ENCODE peak calls at places on chromosome 17, in ten cellular contexts. J is lower leg skin, I is lower lobe of right lung, O is neural progenitor cell, C is AG04450, R is cardiac fibroblast, S is mesothelial cell of epicardium, A is fibroblast of mammary gland, Z is coronary artery, K is breast epithelium. D is an unnamed sample.

GRCh38 chr17:61305024-61305423 is 94.6 kb upstream of the TBX2 start:
- DNase-seq in C (no peak), O (no peak), I (no peak), Z (no peak), J (no peak), R (no peak), K (no peak), S (no peak), A (peak; percentile 86), D (no peak)

GRCh38 chr17:18258356-18259038 is at the start of gene FLII:
- DNase-seq in K (no peak), J (no peak), C (no peak), O (peak; percentile 72), I (peak; percentile 74), A (no peak), S (peak; percentile 60), R (peak; percentile 29), Z (no peak), D (no peak)

GRCh38 chr17:27802962-27803680 is 2.8 kb upstream of the NOS2 start:
- DNase-seq in I (no peak), S (no peak), J (no peak), A (no peak), Z (no peak), O (no peak), R (no peak), C (no peak), K (no peak), D (no peak)

GRCh38 chr17:40461036-40461721 is 17.9 kb downstream of the IGFBP4 start:
- DNase-seq in O (no peak), C (no peak), J (no peak), I (no peak), S (no peak), K (no peak), A (peak; percentile 81), R (peak; percentile 67), Z (no peak), D (no peak)

GRCh38 chr17:18235743-18236256 is 10.4 kb downstream of the LLGL1 start:
- DNase-seq in C (no peak), R (peak; percentile 73), S (no peak), A (peak; percentile 65), O (no peak), Z (no peak), I (no peak), J (no peak), K (peak; percentile 61), D (peak; percentile 91)

GRCh38 chr17:83103200-83103937 is 24.0 kb downstream of the METRNL start:
- DNase-seq in A (peak; percentile 39), J (peak; percentile 49), O (peak; percentile 77), C (no peak), S (no peak), K (peak; percentile 65), I (no peak), R (peak; percentile 65), Z (peak; percentile 89), D (no peak)

GRCh38 chr17:52025231-52025630 is 133.3 kb downstream of the CA10 start:
- DNase-seq in O (no peak), C (no peak), A (no peak), K (no peak), S (no peak), J (no peak), Z (no peak), R (no peak), I (no peak), D (no peak)

GRCh38 chr17:4365628-4366311 is 705 bp downstream of the UBE2G1 start:
- DNase-seq in R (peak; percentile 6), J (no peak), Z (no peak), O (peak; percentile 80), K (peak; percentile 28), S (peak; percentile 72), I (peak; percentile 64), C (no peak), A (no peak), D (no peak)

GRCh38 chr17:76538941-76539340 is 903 bp upstream of the PRCD start:
- DNase-seq in I (peak; percentile 27), C (no peak), R (no peak), K (no peak), S (no peak), A (no peak), Z (no peak), J (no peak), O (no peak), D (no peak)

GRCh38 chr17:76537578-76538280 is at the start of gene CYGB:
- DNase-seq in S (no peak), R (peak; percentile 88), O (peak; percentile 70), Z (peak; percentile 73), J (no peak), A (no peak), C (no peak), K (no peak), I (peak; percentile 59), D (no peak)

GRCh38 chr17:76540381-76541300 is 797 bp downstream of the PRCD start:
- DNase-seq in O (peak; percentile 96), A (peak; percentile 94), R (peak; percentile 96), Z (peak; percentile 95), I (peak; percentile 92), C (peak; percentile 87), K (peak; percentile 94), J (peak; percentile 93), S (peak; percentile 87), D (peak; percentile 96)

GRCh38 chr17:76538281-76538931 is 897 bp upstream of the CYGB start:
- DNase-seq in Z (peak; percentile 73), C (no peak), K (no peak), A (no peak), J (no peak), R (no peak), S (no peak), O (peak; percentile 64), I (peak; percentile 59), D (no peak)

DNA sequence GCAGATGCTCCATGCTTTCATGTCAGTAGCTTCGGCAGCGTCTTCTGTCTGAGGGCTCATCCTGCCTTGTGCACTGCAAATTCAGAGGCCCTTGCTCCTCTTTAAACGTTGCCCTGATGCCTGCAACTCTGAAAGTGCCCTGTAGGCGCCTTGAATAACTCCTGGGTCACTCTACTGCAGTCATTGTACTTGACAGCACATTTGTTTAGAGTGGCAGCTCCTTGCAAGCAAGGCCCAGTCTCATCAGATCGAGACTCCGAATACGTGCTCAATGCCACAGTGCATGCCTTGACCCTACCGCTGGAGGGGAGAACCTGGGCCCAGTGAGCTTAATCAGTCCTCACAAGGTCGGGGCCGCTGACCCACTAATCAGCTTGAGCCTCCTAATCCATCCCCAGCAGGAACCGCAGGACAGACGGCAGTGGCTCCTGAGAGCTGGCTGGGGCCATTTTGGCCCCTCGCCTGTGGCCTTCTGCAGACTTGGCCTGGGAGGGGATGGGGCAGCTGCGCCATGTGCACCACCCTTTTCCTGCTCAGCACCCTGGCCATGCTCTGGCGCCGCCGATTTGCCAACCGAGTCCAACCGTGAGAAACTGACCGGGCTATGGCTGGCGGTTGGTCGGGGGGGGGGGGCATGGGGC is at the start of gene PRCD:
- DNase-seq in A (no peak), R (no peak), J (no peak), O (peak; percentile 47), K (no peak), S (no peak), Z (peak; percentile 69), I (peak; percentile 43), C (no peak), D (no peak)
- TF ChIP-seq CTCF in A (no peak), R (no peak), J (no peak), O (peak; percentile 22), K (no peak), S (no peak), Z (no peak), I (no peak), C (no peak), D (no peak)

GRCh38 chr17:3048727-3049471 is 14.5 kb downstream of the OR1D5 start:
- DNase-seq in A (peak; percentile 98), I (peak; percentile 97), O (peak; percentile 98), J (peak; percentile 97), C (peak; percentile 94), S (peak; percentile 95), K (peak; percentile 92), Z (peak; percentile 98), R (peak; percentile 98), D (peak; percentile 99)
- TF ChIP-seq CTCF in A (peak; percentile 61), I (peak; percentile 76), O (peak; percentile 86), J (peak; percentile 59), C (peak; percentile 60), S (no peak), K (peak; percentile 67), Z (peak; percentile 51), R (peak; percentile 65), D (peak; percentile 81)

GRCh38 chr17:70099267-70099666 is 24.2 kb downstream of the KCNJ16 start:
- DNase-seq in J (no peak), K (no peak), I (no peak), Z (no peak), R (no peak), O (no peak), S (no peak), C (no peak), A (no peak), D (no peak)

GRCh38 chr17:70098030-70098429 is 23.0 kb downstream of the KCNJ16 start:
- DNase-seq in O (no peak), I (no peak), C (no peak), J (no peak), Z (no peak), R (no peak), K (no peak), S (no peak), A (peak; percentile 12), D (no peak)

GRCh38 chr17:70102531-70102930 is 27.5 kb downstream of the KCNJ16 start:
- DNase-seq in S (no peak), R (no peak), Z (no peak), C (no peak), J (no peak), K (no peak), I (no peak), A (no peak), O (no peak), D (no peak)

GRCh38 chr17:70099884-70100283 is 24.9 kb downstream of the KCNJ16 start:
- DNase-seq in C (no peak), I (no peak), R (no peak), J (no peak), K (no peak), Z (no peak), O (no peak), A (no peak), S (no peak), D (no peak)

GRCh38 chr17:70100983-70101382 is 26.0 kb downstream of the KCNJ16 start:
- DNase-seq in I (no peak), O (no peak), S (no peak), R (no peak), J (no peak), A (peak; percentile 21), K (no peak), Z (no peak), C (no peak), D (no peak)
- TF ChIP-seq CTCF in I (no peak), O (peak; percentile 15), S (no peak), R (no peak), J (no peak), A (peak; percentile 12), K (no peak), Z (no peak), C (peak; percentile 16), D (no peak)

DNA sequence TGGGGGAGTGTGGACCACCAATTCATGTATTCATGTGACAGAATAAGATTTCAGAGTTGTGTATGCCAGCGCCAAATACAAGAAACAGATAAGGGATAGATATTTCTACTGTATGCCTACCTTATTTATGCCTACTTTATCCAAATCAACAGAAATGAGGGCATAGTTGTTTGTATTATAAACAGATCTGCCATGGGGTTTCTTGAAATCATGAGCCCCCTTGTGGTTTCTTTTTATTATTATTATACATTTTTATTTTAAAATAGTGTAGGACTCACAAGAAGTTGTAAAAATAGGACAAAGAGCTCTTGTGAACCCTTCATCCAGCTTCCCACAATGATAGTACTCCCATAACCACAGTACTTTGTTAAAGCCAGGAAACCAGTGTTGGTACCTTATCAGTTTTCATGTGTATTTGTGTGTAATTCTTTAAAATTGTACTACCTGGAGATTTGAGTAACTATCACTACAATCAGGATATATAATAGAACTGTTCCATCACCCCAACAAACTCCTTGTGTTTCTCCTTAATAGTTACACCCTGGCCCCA is 229.4 kb downstream of the CCDC182 start:
- DNase-seq in C (no peak), O (no peak), K (no peak), A (no peak), S (no peak), J (no peak), Z (no peak), R (no peak), I (no peak), D (no peak)
- TF ChIP-seq CTCF in C (peak; percentile 4), O (no peak), K (no peak), A (no peak), S (no peak), J (no peak), Z (no peak), R (no peak), I (no peak), D (no peak)